ENCODE peak calls at places on chromosomes 2 and 18, in nine cellular contexts. K is GM23338, A is GM23248, Z is HCT116, N is PC-3, R is hepatocyte, Y is MM.1S, J is SK-N-SH, B is PC-9. F is an unnamed sample.

GRCh38 chr2:51505533-51505932 is 473.6 kb upstream of the NRXN1 start:
- DNase-seq in J (no peak), Y (no peak), Z (no peak), B (no peak), N (peak; percentile 23), R (no peak), A (no peak), K (peak; percentile 46), F (peak; percentile 42)

GRCh38 chr2:204341887-204342276 is 203.4 kb upstream of the PARD3B start:
- DNase-seq in A (no peak), N (no peak), J (no peak), Y (no peak), K (no peak), B (no peak), Z (no peak), R (no peak), F (no peak)

GRCh38 chr2:188050716-188051115 is 241.0 kb upstream of the GULP1 start:
- DNase-seq in K (no peak), N (no peak), B (no peak), J (no peak), R (no peak), A (peak; percentile 28), Y (no peak), Z (no peak), F (no peak)

GRCh38 chr2:230824406-230824978 is 40.2 kb upstream of the ITM2C start:
- DNase-seq in R (peak; percentile 88), N (peak; percentile 82), Z (peak; percentile 77), A (peak; percentile 82), K (peak; percentile 97), Y (peak; percentile 69), J (peak; percentile 83), B (peak; percentile 53), F (peak; percentile 94)

GRCh38 chr18:58005885-58006523 is 38.0 kb upstream of the NEDD4L start:
- DNase-seq in Z (peak; percentile 34), B (no peak), R (no peak), K (no peak), J (no peak), Y (no peak), N (peak; percentile 74), A (peak; percentile 89), F (no peak)

GRCh38 chr2:205865794-205866490 is 183.6 kb downstream of the NRP2 start:
- DNase-seq in N (peak; percentile 46), K (no peak), J (peak; percentile 47), B (peak; percentile 26), Y (no peak), R (no peak), A (peak; percentile 22), Z (no peak), F (no peak)

GRCh38 chr2:241851325-241852115 is 7.2 kb downstream of the PDCD1 start:
- DNase-seq in J (peak; percentile 31), Z (no peak), R (no peak), A (no peak), B (no peak), N (no peak), K (no peak), Y (no peak), F (no peak)

GRCh38 chr2:229343661-229344060 is 72.6 kb upstream of the PID1 start:
- DNase-seq in K (peak; percentile 5), J (no peak), Z (no peak), N (no peak), A (no peak), Y (no peak), R (no peak), B (no peak), F (no peak)

GRCh38 chr2:43513796-43514195 is 82.0 kb downstream of the THADA start:
- DNase-seq in Y (no peak), R (no peak), J (no peak), B (no peak), A (peak; percentile 27), Z (no peak), N (no peak), K (no peak), F (no peak)

GRCh38 chr2:46876741-46877384 is 38.7 kb downstream of the MCFD2 start:
- DNase-seq in K (peak; percentile 67), A (peak; percentile 89), R (peak; percentile 68), J (peak; percentile 73), Z (peak; percentile 83), B (peak; percentile 46), Y (peak; percentile 46), N (peak; percentile 92), F (no peak)

GRCh38 chr18:28960146-28960545 is 783.2 kb upstream of the CDH2 start:
- DNase-seq in A (peak; percentile 29), Z (no peak), N (peak; percentile 59), K (no peak), J (no peak), B (no peak), Y (no peak), R (no peak), F (no peak)

GRCh38 chr2:238973038-238973772 is 125.3 kb downstream of the TWIST2 start:
- DNase-seq in B (no peak), A (peak; percentile 64), K (no peak), J (no peak), Y (no peak), R (no peak), Z (no peak), N (peak; percentile 62), F (no peak)

GRCh38 chr18:72700961-72701710 is 157.0 kb upstream of the CBLN2 start:
- DNase-seq in R (peak; percentile 43), Y (peak; percentile 11), K (peak; percentile 62), J (peak; percentile 20), B (no peak), Z (no peak), N (peak; percentile 63), A (peak; percentile 42), F (peak; percentile 54)

GRCh38 chr18:42392416-42392815 is 437.4 kb downstream of the PIK3C3 start:
- DNase-seq in A (no peak), J (no peak), B (no peak), N (no peak), R (no peak), K (no peak), Z (no peak), Y (no peak), F (no peak)

GRCh38 chr2:5978352-5978751 is 286.2 kb downstream of the SOX11 start:
- DNase-seq in K (no peak), A (no peak), R (no peak), J (no peak), Y (no peak), B (no peak), N (no peak), Z (no peak), F (no peak)

GRCh38 chr2:121974919-121975654 is 219.6 kb downstream of the TSN start:
- DNase-seq in Z (peak; percentile 73), R (peak; percentile 92), A (peak; percentile 85), J (peak; percentile 74), B (peak; percentile 29), N (peak; percentile 91), K (peak; percentile 97), Y (peak; percentile 89), F (peak; percentile 93)

GRCh38 chr2:234544659-234545611 is 48.1 kb upstream of the ARL4C start:
- DNase-seq in R (peak; percentile 88), Z (peak; percentile 38), J (peak; percentile 86), A (peak; percentile 76), N (peak; percentile 78), B (peak; percentile 83), K (peak; percentile 88), Y (peak; percentile 61), F (peak; percentile 92)

GRCh38 chr2:152509772-152510491 is 175.0 kb downstream of the FMNL2 start:
- DNase-seq in A (no peak), Z (no peak), R (no peak), B (no peak), K (no peak), N (no peak), J (no peak), Y (no peak), F (no peak)
- H3K27me3 ChIP-seq in A (no peaks in the 10 kb centered on the region), Z (no peaks in the 10 kb centered on the region), R (no peaks in the 10 kb centered on the region), B (no peaks in the 10 kb centered on the region), K (no peaks in the 10 kb centered on the region), N (no peaks in the 10 kb centered on the region), J (no peaks in the 10 kb centered on the region), Y (no peaks in the 10 kb centered on the region), F (no peaks in the 10 kb centered on the region)

DNA sequence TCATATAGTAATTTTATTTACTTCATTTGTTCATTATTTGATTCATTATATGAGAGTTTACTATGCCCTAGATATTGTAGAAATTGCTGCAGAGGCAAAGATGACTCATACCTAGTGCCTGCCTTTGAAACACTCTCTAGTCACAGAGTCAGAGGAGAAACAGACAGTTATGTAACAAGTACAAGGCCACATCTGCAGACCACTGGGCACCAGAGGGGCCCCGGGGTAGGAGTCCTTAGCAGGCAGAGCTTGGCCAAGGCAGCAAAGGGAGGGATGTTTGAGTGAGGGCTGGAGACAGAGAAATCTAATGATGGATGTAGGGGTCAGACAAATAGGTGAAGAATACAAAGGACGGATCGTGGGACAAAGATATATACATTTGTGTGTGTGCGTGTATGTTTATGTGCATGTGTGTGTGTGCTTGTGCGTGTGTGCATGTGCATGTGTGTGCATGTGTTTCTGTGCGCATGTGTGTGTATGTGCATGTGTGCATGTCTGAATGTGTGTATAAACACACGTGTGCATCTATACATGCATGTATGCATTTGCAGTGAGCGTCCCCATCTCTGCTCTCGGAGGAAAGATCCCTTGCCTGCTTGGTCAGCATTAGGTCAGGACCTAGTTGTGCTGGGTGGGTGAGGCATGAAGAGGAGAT is 170.5 kb upstream of the MYT1L start:
- DNase-seq in Y (no peak), Z (no peak), R (no peak), K (no peak), N (no peak), J (no peak), B (no peak), A (no peak), F (no peak)
- H3K9me2 ChIP-seq in Y (no peaks in the 10 kb centered on the region), Z (no peaks in the 10 kb centered on the region), R (no peaks in the 10 kb centered on the region), K (peaks cover 5% of the 10 kb centered on the region), N (no peaks in the 10 kb centered on the region), J (no peaks in the 10 kb centered on the region), B (no peaks in the 10 kb centered on the region), A (no peaks in the 10 kb centered on the region), F (no peaks in the 10 kb centered on the region)

DNA sequence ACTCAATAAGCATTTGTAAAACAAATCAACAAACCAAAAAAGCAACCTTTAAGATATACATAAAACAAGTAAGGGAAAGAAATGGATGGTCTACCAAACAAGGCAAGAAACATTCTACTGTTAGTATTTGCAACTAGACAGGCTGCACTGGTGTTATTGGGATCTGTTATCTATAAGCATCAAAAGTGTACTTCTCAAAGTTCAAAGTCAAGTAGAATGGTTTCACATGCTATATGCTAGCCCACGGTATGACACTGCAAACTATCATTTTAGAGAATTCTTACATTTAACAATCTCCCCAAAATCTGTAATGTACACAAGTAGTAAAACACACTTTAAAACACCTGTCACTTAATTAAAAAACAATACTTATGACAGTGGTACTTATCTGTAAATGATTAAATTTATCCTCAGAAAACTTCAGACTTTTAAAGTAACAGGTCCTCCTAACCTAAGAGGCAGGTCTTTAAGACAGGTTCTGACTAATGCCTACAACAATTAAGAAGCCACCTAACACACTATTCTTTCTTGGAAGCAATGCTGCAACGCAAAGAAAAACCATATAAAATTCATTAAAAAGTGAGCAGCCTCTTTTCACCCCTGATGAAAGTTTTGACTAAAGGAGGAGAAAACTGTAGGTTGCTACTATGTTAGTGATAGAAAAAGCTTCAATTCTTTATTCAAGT is 34.8 kb downstream of the SMAD2 start:
- DNase-seq in Y (no peak), J (no peak), K (no peak), B (no peak), A (no peak), Z (no peak), R (no peak), N (no peak), F (no peak)
- H3K4me2 ChIP-seq in Y (no peak overlapping the region), J (no peak overlapping the region), K (peak overlapping the region; percentile 23), B (no peak overlapping the region), A (no peak overlapping the region), Z (no peak overlapping the region), R (no peak overlapping the region), N (no peak overlapping the region), F (no peak overlapping the region)

DNA sequence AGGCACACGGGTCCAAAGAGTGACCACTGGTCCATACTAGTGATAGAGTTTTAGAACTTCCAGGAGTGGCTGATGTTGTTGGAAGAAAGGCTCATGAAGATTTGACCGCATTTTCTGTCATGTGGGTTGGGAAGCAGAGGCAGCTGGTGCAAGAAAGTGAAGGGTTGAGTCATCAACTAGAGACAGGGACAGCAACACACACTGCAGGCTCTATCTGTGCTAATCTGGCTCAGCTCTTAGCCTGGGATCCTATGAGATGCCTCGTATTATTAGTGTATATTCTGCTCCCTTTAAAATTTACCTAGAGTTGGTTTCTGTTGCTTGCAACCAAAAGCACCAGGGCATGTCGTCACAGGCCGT is 2.5 kb upstream of the SH3RF3 start:
- DNase-seq in J (no peak), A (peak; percentile 93), B (no peak), Y (no peak), R (no peak), K (no peak), Z (no peak), N (peak; percentile 66), F (no peak)
- H3K27me3 ChIP-seq in J (peaks cover 8% of the 10 kb centered on the region), A (peaks cover 20% of the 10 kb centered on the region), B (no peaks in the 10 kb centered on the region), Y (no peaks in the 10 kb centered on the region), R (peaks cover 28% of the 10 kb centered on the region), K (peaks cover 45% of the 10 kb centered on the region), Z (no peaks in the 10 kb centered on the region), N (no peaks in the 10 kb centered on the region), F (no peaks in the 10 kb centered on the region)

F was measured in Karpas-422.